ENCODE peak calls at places on chromosomes 2 and 18, in ten cellular contexts. One of them, this sample, is unnamed.

GRCh38 chr2:221420245-221420644 is 151.9 kb downstream of the EPHA4 start:
- DNase-seq in AG04449: no peak
- DNase-seq in dorsolateral prefrontal cortex: no peak
- DNase-seq in IMR-90: no peak
- DNase-seq in neural crest cell: no peak
- DNase-seq in ascending aorta: no peak
- DNase-seq in choroid plexus epithelial cell: no peak
- DNase-seq in foreskin keratinocyte: no peak
- DNase-seq in fibroblast of the aortic adventitia: no peak
- DNase-seq in A549: no peak
- DNase-seq in this sample: no peak

GRCh38 chr2:220789961-220790360 is 782.1 kb downstream of the EPHA4 start:
- DNase-seq in fibroblast of the aortic adventitia: peak; percentile 21
- DNase-seq in IMR-90: peak; percentile 83
- DNase-seq in foreskin keratinocyte: no peak
- DNase-seq in A549: peak; percentile 7
- DNase-seq in dorsolateral prefrontal cortex: no peak
- DNase-seq in neural crest cell: no peak
- DNase-seq in choroid plexus epithelial cell: peak; percentile 41
- DNase-seq in AG04449: peak; percentile 59
- DNase-seq in ascending aorta: no peak
- DNase-seq in this sample: peak; percentile 92

GRCh38 chr18:12307871-12308385 is at the start of gene TUBB6:
- DNase-seq in neural crest cell: peak; percentile 54
- DNase-seq in AG04449: no peak
- DNase-seq in choroid plexus epithelial cell: peak; percentile 73
- DNase-seq in dorsolateral prefrontal cortex: no peak
- DNase-seq in IMR-90: peak; percentile 81
- DNase-seq in A549: peak; percentile 38
- DNase-seq in foreskin keratinocyte: no peak
- DNase-seq in fibroblast of the aortic adventitia: peak; percentile 77
- DNase-seq in ascending aorta: peak; percentile 88
- DNase-seq in this sample: peak; percentile 44

GRCh38 chr2:102245266-102246151 is 58.7 kb downstream of the IL1RL2 start:
- DNase-seq in AG04449: no peak
- DNase-seq in foreskin keratinocyte: no peak
- DNase-seq in dorsolateral prefrontal cortex: no peak
- DNase-seq in IMR-90: peak; percentile 18
- DNase-seq in fibroblast of the aortic adventitia: peak; percentile 81
- DNase-seq in A549: no peak
- DNase-seq in ascending aorta: no peak
- DNase-seq in choroid plexus epithelial cell: peak; percentile 65
- DNase-seq in neural crest cell: no peak
- DNase-seq in this sample: no peak

GRCh38 chr18:50396005-50396404 is 21.2 kb downstream of the SKA1 start:
- DNase-seq in dorsolateral prefrontal cortex: no peak
- DNase-seq in fibroblast of the aortic adventitia: no peak
- DNase-seq in neural crest cell: no peak
- DNase-seq in ascending aorta: no peak
- DNase-seq in choroid plexus epithelial cell: no peak
- DNase-seq in AG04449: no peak
- DNase-seq in A549: no peak
- DNase-seq in IMR-90: no peak
- DNase-seq in foreskin keratinocyte: no peak
- DNase-seq in this sample: no peak

GRCh38 chr2:150981826-150982225 is 279.8 kb downstream of the RBM43 start:
- DNase-seq in fibroblast of the aortic adventitia: peak; percentile 14
- DNase-seq in neural crest cell: no peak
- DNase-seq in foreskin keratinocyte: no peak
- DNase-seq in IMR-90: peak; percentile 70
- DNase-seq in choroid plexus epithelial cell: peak; percentile 66
- DNase-seq in A549: no peak
- DNase-seq in AG04449: no peak
- DNase-seq in dorsolateral prefrontal cortex: no peak
- DNase-seq in ascending aorta: no peak
- DNase-seq in this sample: no peak

GRCh38 chr18:79399275-79400081 is 3.7 kb downstream of the NFATC1 start:
- DNase-seq in fibroblast of the aortic adventitia: no peak
- DNase-seq in choroid plexus epithelial cell: no peak
- DNase-seq in IMR-90: no peak
- DNase-seq in foreskin keratinocyte: no peak
- DNase-seq in AG04449: no peak
- DNase-seq in dorsolateral prefrontal cortex: peak; percentile 41
- DNase-seq in A549: no peak
- DNase-seq in ascending aorta: peak; percentile 67
- DNase-seq in neural crest cell: no peak
- DNase-seq in this sample: no peak

GRCh38 chr18:48885951-48886400 is 64.8 kb downstream of the SMAD7 start:
- DNase-seq in fibroblast of the aortic adventitia: no peak
- DNase-seq in neural crest cell: no peak
- DNase-seq in foreskin keratinocyte: no peak
- DNase-seq in dorsolateral prefrontal cortex: no peak
- DNase-seq in ascending aorta: peak; percentile 28
- DNase-seq in choroid plexus epithelial cell: no peak
- DNase-seq in A549: no peak
- DNase-seq in IMR-90: no peak
- DNase-seq in AG04449: no peak
- DNase-seq in this sample: no peak

GRCh38 chr2:25362564-25363145 is 20.9 kb upstream of the DNMT3A start:
- DNase-seq in ascending aorta: no peak
- DNase-seq in neural crest cell: no peak
- DNase-seq in foreskin keratinocyte: no peak
- DNase-seq in dorsolateral prefrontal cortex: no peak
- DNase-seq in fibroblast of the aortic adventitia: no peak
- DNase-seq in IMR-90: no peak
- DNase-seq in AG04449: no peak
- DNase-seq in choroid plexus epithelial cell: no peak
- DNase-seq in A549: no peak
- DNase-seq in this sample: peak; percentile 41

GRCh38 chr2:133674433-133675331 is 106.4 kb upstream of the NCKAP5 start:
- DNase-seq in AG04449: peak; percentile 85
- DNase-seq in A549: peak; percentile 43
- DNase-seq in foreskin keratinocyte: peak; percentile 24
- DNase-seq in ascending aorta: no peak
- DNase-seq in fibroblast of the aortic adventitia: peak; percentile 96
- DNase-seq in neural crest cell: peak; percentile 20
- DNase-seq in IMR-90: peak; percentile 90
- DNase-seq in dorsolateral prefrontal cortex: peak; percentile 65
- DNase-seq in choroid plexus epithelial cell: peak; percentile 93
- DNase-seq in this sample: peak; percentile 53

GRCh38 chr2:52128081-52128480 is 1096.1 kb upstream of the NRXN1 start:
- DNase-seq in ascending aorta: no peak
- DNase-seq in IMR-90: peak; percentile 18
- DNase-seq in foreskin keratinocyte: no peak
- DNase-seq in choroid plexus epithelial cell: peak; percentile 62
- DNase-seq in A549: no peak
- DNase-seq in AG04449: no peak
- DNase-seq in fibroblast of the aortic adventitia: no peak
- DNase-seq in dorsolateral prefrontal cortex: no peak
- DNase-seq in neural crest cell: no peak
- DNase-seq in this sample: no peak

GRCh38 chr2:176986579-176986978 is 226.0 kb upstream of the HNRNPA3 start:
- DNase-seq in foreskin keratinocyte: no peak
- DNase-seq in dorsolateral prefrontal cortex: no peak
- DNase-seq in fibroblast of the aortic adventitia: no peak
- DNase-seq in neural crest cell: no peak
- DNase-seq in ascending aorta: no peak
- DNase-seq in AG04449: no peak
- DNase-seq in A549: no peak
- DNase-seq in choroid plexus epithelial cell: no peak
- DNase-seq in IMR-90: no peak
- DNase-seq in this sample: no peak

GRCh38 chr18:36828157-36828629 is 609 bp downstream of the TPGS2 start:
- DNase-seq in choroid plexus epithelial cell: peak; percentile 79
- DNase-seq in fibroblast of the aortic adventitia: peak; percentile 60
- DNase-seq in dorsolateral prefrontal cortex: no peak
- DNase-seq in AG04449: no peak
- DNase-seq in foreskin keratinocyte: peak; percentile 34
- DNase-seq in IMR-90: peak; percentile 55
- DNase-seq in A549: peak; percentile 36
- DNase-seq in ascending aorta: no peak
- DNase-seq in neural crest cell: peak; percentile 13
- DNase-seq in this sample: peak; percentile 59

DNA sequence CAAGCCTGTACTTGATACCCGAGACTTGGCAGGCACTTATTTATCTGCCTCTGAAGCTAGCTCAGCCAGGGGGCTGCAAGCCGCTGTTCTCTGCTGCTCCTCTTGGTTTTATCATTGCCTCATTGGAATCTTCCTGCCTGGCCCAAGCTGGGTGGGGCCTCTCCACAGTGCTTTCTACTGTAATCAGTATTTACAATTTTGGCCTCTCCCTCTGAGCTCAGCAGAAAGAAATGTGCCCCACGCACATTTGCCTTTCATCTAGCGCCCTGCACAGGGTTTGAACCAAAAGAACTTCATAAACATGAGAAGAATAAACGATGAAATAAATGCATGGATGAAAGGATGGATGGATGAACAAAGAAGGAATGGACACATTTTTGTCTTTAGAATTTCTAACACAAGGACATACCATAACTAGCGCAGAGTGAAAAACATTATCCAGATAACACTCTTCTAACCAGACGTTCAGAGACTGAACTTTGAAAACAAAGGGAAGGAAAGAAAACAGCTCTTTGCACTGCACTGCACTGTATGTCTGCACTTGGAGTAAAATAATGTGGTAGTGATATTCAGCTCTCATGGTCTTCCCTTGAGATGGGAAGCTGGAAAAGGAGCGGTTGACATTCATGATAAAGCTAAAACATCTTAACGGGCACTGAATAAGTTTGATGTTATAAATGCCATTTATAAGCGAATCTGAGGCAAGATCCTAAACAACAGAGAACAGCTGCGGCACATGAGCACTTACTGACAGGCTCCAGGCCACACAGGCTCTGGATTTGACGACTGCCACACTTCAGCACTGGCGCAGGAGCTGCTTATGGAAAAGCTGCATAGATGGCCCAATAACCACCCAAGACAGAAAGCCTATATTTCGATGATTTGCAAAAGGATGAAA is 86.8 kb upstream of the SP3 start:
- DNase-seq in IMR-90: peak; percentile 83
- DNase-seq in ascending aorta: no peak
- DNase-seq in choroid plexus epithelial cell: peak; percentile 85
- DNase-seq in A549: peak; percentile 93
- DNase-seq in fibroblast of the aortic adventitia: peak; percentile 84
- DNase-seq in neural crest cell: no peak
- DNase-seq in AG04449: no peak
- DNase-seq in foreskin keratinocyte: peak; percentile 76
- DNase-seq in dorsolateral prefrontal cortex: no peak
- DNase-seq in this sample: peak; percentile 76
- TF ChIP-seq CTCF in IMR-90: peak; percentile 22
- TF ChIP-seq CTCF in ascending aorta: no peak
- TF ChIP-seq CTCF in choroid plexus epithelial cell: peak; percentile 34
- TF ChIP-seq CTCF in A549: no peak
- TF ChIP-seq CTCF in fibroblast of the aortic adventitia: peak; percentile 3
- TF ChIP-seq CTCF in neural crest cell: no peak
- TF ChIP-seq CTCF in AG04449: no peak
- TF ChIP-seq CTCF in foreskin keratinocyte: peak; percentile 49
- TF ChIP-seq CTCF in dorsolateral prefrontal cortex: no peak
- TF ChIP-seq CTCF in this sample: no peak

GRCh38 chr2:66982766-66983165 is 414.4 kb upstream of the ETAA1 start:
- DNase-seq in AG04449: no peak
- DNase-seq in A549: no peak
- DNase-seq in choroid plexus epithelial cell: peak; percentile 36
- DNase-seq in dorsolateral prefrontal cortex: no peak
- DNase-seq in IMR-90: peak; percentile 44
- DNase-seq in neural crest cell: no peak
- DNase-seq in fibroblast of the aortic adventitia: peak; percentile 19
- DNase-seq in foreskin keratinocyte: no peak
- DNase-seq in ascending aorta: no peak
- DNase-seq in this sample: no peak
- TF ChIP-seq CTCF in AG04449: no peak
- TF ChIP-seq CTCF in A549: no peak
- TF ChIP-seq CTCF in choroid plexus epithelial cell: peak; percentile 12
- TF ChIP-seq CTCF in dorsolateral prefrontal cortex: no peak
- TF ChIP-seq CTCF in IMR-90: no peak
- TF ChIP-seq CTCF in neural crest cell: no peak
- TF ChIP-seq CTCF in fibroblast of the aortic adventitia: no peak
- TF ChIP-seq CTCF in foreskin keratinocyte: peak; percentile 29
- TF ChIP-seq CTCF in ascending aorta: no peak
- TF ChIP-seq CTCF in this sample: no peak

DNA sequence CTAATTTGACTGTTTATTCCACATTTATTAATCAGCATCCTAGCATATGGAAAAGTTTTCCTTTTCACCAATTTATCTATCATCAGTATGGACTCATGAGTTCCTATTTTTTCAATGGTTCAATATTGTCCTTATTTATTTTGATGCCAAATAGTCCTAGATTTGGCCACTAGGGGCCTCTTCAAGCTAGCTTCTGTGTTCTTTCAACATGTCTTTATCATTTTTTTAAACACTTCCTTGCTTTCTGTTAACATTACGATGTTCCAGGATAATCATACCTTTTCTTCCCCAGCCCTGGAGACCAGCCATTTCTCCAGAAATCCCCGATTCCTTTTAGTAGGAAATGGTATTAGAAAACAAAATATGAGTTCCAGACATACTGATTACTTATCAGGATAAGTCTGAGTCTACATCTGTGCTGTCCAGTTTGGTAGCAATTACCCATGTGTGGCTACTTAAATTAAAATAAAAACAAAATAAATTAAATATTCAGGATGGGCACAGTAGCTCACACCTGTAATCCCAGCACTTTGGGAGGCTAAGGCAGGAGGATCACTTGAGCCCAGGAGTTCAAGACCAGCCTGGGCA is 70.6 kb downstream of the RPE start:
- DNase-seq in ascending aorta: no peak
- DNase-seq in A549: peak; percentile 47
- DNase-seq in IMR-90: peak; percentile 60
- DNase-seq in AG04449: no peak
- DNase-seq in foreskin keratinocyte: peak; percentile 10
- DNase-seq in fibroblast of the aortic adventitia: peak; percentile 72
- DNase-seq in neural crest cell: no peak
- DNase-seq in dorsolateral prefrontal cortex: no peak
- DNase-seq in choroid plexus epithelial cell: peak; percentile 79
- DNase-seq in this sample: peak; percentile 53
- TF ChIP-seq CTCF in ascending aorta: peak; percentile 50
- TF ChIP-seq CTCF in A549: peak; percentile 59
- TF ChIP-seq CTCF in IMR-90: peak; percentile 74
- TF ChIP-seq CTCF in AG04449: peak; percentile 43
- TF ChIP-seq CTCF in foreskin keratinocyte: peak; percentile 75
- TF ChIP-seq CTCF in fibroblast of the aortic adventitia: peak; percentile 71
- TF ChIP-seq CTCF in neural crest cell: peak; percentile 70
- TF ChIP-seq CTCF in dorsolateral prefrontal cortex: peak; percentile 61
- TF ChIP-seq CTCF in choroid plexus epithelial cell: peak; percentile 71
- TF ChIP-seq CTCF in this sample: peak; percentile 46

DNA sequence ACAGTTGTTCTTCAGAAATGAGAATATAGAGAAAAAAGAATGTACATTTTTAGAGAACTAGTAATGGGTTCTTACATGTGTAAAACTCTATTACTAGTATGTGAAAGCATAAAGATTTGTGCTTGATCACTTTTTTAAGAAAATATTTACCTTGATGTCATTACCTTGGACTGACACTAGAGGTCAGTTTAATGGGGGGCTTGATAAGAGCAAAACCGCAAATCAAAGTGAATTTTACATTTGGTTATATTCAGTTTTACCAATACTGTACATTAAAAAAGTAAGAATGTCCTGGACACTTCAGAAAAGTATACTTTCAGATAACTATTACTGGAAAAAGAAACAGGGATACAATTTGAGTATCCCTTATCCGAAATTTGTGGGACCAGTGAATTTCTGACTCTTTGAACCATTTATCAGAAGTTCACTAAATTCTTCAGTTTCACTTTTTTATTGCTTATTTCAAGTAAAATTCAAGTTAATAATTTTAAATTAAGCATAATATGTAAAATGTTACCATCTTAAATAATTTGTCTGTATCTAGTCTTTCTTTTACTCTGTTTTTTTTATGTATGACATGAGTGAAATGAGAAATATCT is 1149.5 kb downstream of the DSC3 start:
- DNase-seq in dorsolateral prefrontal cortex: no peak
- DNase-seq in A549: peak; percentile 8
- DNase-seq in AG04449: no peak
- DNase-seq in ascending aorta: no peak
- DNase-seq in IMR-90: no peak
- DNase-seq in neural crest cell: no peak
- DNase-seq in fibroblast of the aortic adventitia: peak; percentile 14
- DNase-seq in choroid plexus epithelial cell: peak; percentile 6
- DNase-seq in foreskin keratinocyte: no peak
- DNase-seq in this sample: peak; percentile 14
- TF ChIP-seq CTCF in dorsolateral prefrontal cortex: peak; percentile 52
- TF ChIP-seq CTCF in A549: peak; percentile 19
- TF ChIP-seq CTCF in AG04449: no peak
- TF ChIP-seq CTCF in ascending aorta: no peak
- TF ChIP-seq CTCF in IMR-90: peak; percentile 41
- TF ChIP-seq CTCF in neural crest cell: peak; percentile 74
- TF ChIP-seq CTCF in fibroblast of the aortic adventitia: peak; percentile 58
- TF ChIP-seq CTCF in choroid plexus epithelial cell: peak; percentile 42
- TF ChIP-seq CTCF in foreskin keratinocyte: peak; percentile 61
- TF ChIP-seq CTCF in this sample: peak; percentile 16